ENCODE peak calls at places on chromosome 1, in six cellular contexts. A is astrocyte; Y is iPS DF 6.9; E is endothelial cell of umbilical vein; G is effector memory CD4-positive, alpha-beta T cell; W is transverse colon. C is an unnamed sample.
A peak's percentile ranks its signal among the peaks of the same experiment; 100 is the strongest.

GRCh38 chr1:25922064-25922632 is 15.9 kb upstream of the STMN1 start:
- DNase-seq in E (no peak), W (no peak), G (no peak), Y (no peak), A (no peak), C (no peak)

GRCh38 chr1:200364831-200365230 is 45.0 kb downstream of the ZNF281 start:
- DNase-seq in W (no peak), A (peak; percentile 68), Y (peak; percentile 52), G (no peak), E (no peak), C (no peak)

GRCh38 chr1:224065455-224065854 is 48.5 kb upstream of the FBXO28 start:
- DNase-seq in Y (no peak), E (no peak), A (peak; percentile 45), G (no peak), W (peak; percentile 62), C (no peak)

GRCh38 chr1:19668893-19669292 is 4.2 kb downstream of the HTR6 start:
- DNase-seq in W (no peak), A (no peak), G (no peak), Y (no peak), E (no peak), C (no peak)

GRCh38 chr1:39165049-39165448 is 39.4 kb upstream of the MACF1 start:
- DNase-seq in G (no peak), E (peak; percentile 45), W (no peak), A (no peak), Y (no peak), C (no peak)

GRCh38 chr1:224116131-224116530 is 2.2 kb downstream of the FBXO28 start:
- DNase-seq in W (no peak), E (peak; percentile 72), Y (no peak), A (peak; percentile 51), G (no peak), C (peak; percentile 73)

GRCh38 chr1:222898191-222898527 is 83.3 kb downstream of the DISP1 start:
- DNase-seq in A (no peak), G (no peak), W (no peak), Y (no peak), E (no peak), C (no peak)

GRCh38 chr1:234929369-234929768 is 199.3 kb downstream of the TOMM20 start:
- DNase-seq in E (no peak), Y (no peak), G (no peak), W (no peak), A (no peak), C (no peak)

GRCh38 chr1:232621050-232621449 is 8.9 kb downstream of the SIPA1L2 start:
- DNase-seq in G (no peak), Y (no peak), W (no peak), A (peak; percentile 12), E (no peak), C (no peak)

GRCh38 chr1:232617237-232617636 is 12.7 kb downstream of the SIPA1L2 start:
- DNase-seq in Y (no peak), W (no peak), E (no peak), A (no peak), G (no peak), C (no peak)

GRCh38 chr1:232622378-232622777 is 7.6 kb downstream of the SIPA1L2 start:
- DNase-seq in G (no peak), A (no peak), W (peak; percentile 68), Y (no peak), E (no peak), C (no peak)

GRCh38 chr1:232622981-232623380 is 7.0 kb downstream of the SIPA1L2 start:
- DNase-seq in E (no peak), A (no peak), Y (no peak), W (peak; percentile 61), G (no peak), C (no peak)

GRCh38 chr1:232620356-232620841 is 9.5 kb downstream of the SIPA1L2 start:
- DNase-seq in Y (no peak), W (peak; percentile 66), A (peak; percentile 82), G (no peak), E (peak; percentile 88), C (peak; percentile 89)
- H3K4me3 ChIP-seq in Y (no peak overlapping the region), W (no peak overlapping the region), A (no peak overlapping the region), G (no peak overlapping the region), E (no peak overlapping the region), C (peak overlapping the region; percentile 2)

GRCh38 chr1:167509587-167509986 is 8.7 kb downstream of the CD247 start:
- DNase-seq in A (no peak), W (no peak), Y (no peak), G (no peak), E (no peak), C (no peak)

GRCh38 chr1:167510880-167511279 is 7.4 kb downstream of the CD247 start:
- DNase-seq in W (no peak), A (no peak), G (no peak), Y (no peak), E (no peak), C (no peak)

GRCh38 chr1:167510244-167510643 is 8.1 kb downstream of the CD247 start:
- DNase-seq in G (no peak), Y (no peak), W (no peak), E (no peak), A (no peak), C (no peak)

GRCh38 chr1:167512262-167512661 is 6.1 kb downstream of the CD247 start:
- DNase-seq in G (no peak), W (no peak), Y (no peak), E (no peak), A (no peak), C (no peak)

GRCh38 chr1:167511374-167511986 is 6.8 kb downstream of the CD247 start:
- DNase-seq in E (no peak), G (no peak), Y (no peak), W (no peak), A (no peak), C (no peak)
- H3K4me1 ChIP-seq in E (no peaks in the 10 kb centered on the region), G (peaks cover 54% of the 10 kb centered on the region), Y (no peaks in the 10 kb centered on the region), W (no peaks in the 10 kb centered on the region), A (no peaks in the 10 kb centered on the region), C (no peaks in the 10 kb centered on the region)

DNA sequence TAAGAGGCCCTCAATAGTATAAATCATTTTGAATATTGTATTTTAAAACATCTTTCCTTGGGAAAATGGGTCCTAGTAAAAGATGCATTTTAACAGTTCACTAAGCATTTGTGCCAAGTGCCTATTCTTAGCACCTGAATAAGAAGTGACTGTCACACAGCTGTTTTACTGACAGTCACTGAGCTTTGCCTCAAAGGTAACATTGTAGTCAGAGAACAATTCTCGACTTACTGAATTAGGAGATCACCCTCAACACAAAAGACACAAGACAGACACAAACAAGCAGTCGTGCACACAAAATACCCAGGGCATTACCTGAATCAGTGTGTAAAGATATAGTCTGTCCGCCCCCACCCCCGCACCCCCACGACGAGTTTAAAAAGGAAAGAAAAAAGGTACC is 388 bp downstream of the ESRRG start:
- DNase-seq in W (no peak), A (no peak), E (no peak), G (no peak), Y (no peak), C (no peak)
- H3K4me3 ChIP-seq in W (peak overlapping the region; percentile 39), A (peak overlapping the region; percentile 54), E (no peak overlapping the region), G (no peak overlapping the region), Y (peak overlapping the region; percentile 51), C (no peak overlapping the region)

DNA sequence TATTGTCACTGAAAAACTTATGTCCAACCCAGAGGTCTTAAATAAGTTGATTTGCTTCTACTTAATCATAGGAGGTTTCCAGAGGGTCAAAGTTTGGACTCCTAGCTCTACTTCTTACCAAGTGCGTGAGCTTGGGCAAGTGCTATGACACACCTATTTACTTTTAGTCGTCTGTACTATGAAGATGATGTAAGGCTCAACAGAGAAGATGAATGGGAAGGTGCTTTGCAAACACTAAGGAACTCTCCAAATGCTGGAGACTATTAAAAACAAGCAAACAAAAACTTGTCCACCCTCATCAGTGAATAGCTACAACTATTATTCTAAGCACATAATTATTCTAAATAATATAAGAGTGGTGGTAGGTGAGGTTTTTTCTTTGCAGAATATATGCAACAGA is 232.3 kb upstream of the USP24 start:
- DNase-seq in G (no peak), Y (no peak), A (no peak), W (no peak), E (peak; percentile 22), C (no peak)
- H3K4me1 ChIP-seq in G (no peaks in the 10 kb centered on the region), Y (no peaks in the 10 kb centered on the region), A (peaks cover 15% of the 10 kb centered on the region), W (no peaks in the 10 kb centered on the region), E (peaks cover 28% of the 10 kb centered on the region), C (no peaks in the 10 kb centered on the region)

DNA sequence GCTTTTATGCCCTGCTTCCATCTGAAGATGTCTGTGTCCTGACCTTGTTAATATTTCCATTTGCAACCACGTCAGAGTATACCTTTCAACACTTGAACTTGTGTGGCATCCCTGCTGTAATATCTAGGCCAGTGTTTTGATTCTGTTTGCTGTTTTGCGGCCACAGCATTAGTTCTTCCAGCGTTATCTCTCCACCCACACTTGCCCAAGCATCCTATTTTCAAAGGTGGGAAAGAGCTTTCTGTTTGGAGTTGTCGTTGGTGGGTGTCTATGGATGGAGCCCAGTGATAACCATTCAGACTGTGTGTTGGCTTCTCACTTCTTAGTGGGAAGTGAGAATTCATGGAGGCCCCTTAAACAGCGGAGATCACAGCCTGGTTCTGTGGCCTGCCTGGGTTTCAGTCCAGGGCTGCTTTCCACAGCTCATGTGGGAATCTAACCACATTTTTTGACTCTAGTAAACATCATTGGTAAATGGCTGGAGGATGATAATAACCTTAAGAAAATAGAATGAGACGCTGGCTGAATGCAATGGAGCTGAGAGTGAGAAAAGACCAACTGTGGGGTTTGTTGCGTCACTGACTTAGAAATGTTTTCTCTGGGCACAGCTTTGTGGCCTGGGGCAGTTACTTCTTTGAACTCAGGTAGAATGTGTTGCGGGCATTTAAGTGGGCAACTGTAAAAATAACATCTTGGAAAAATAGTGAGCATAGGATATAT is 7.6 kb downstream of the TENT5C start:
- DNase-seq in E (no peak), A (peak; percentile 55), W (no peak), G (no peak), Y (no peak), C (no peak)
- H3K4me3 ChIP-seq in E (no peak overlapping the region), A (no peak overlapping the region), W (no peak overlapping the region), G (no peak overlapping the region), Y (no peak overlapping the region), C (no peak overlapping the region)